ENCODE peak calls at places on chromosomes 3 and 15, in ten cellular contexts. D is Peyer's patch, A is ovary, I is sigmoid colon, K is upper lobe of left lung, L is right lobe of liver, B is HCT116, P is gastrocnemius medialis, Y is transverse colon, M is lower leg skin. G is an unnamed sample.

GRCh38 chr3:44232407-44232806 is 9.3 kb upstream of the TOPAZ1 start:
- DNase-seq in B (no peak), L (no peak), M (no peak), A (no peak), Y (no peak), D (no peak), P (no peak), I (no peak), K (no peak), G (no peak)

GRCh38 chr3:197750863-197751737 is 1.4 kb downstream of the FYTTD1 start:
- DNase-seq in A (peak; percentile 55), M (peak; percentile 63), D (peak; percentile 78), L (peak; percentile 60), P (peak; percentile 85), I (peak; percentile 90), B (no peak), Y (peak; percentile 57), K (peak; percentile 82), G (no peak)

GRCh38 chr3:144187531-144188230 is 216.1 kb downstream of the DIPK2A start:
- DNase-seq in Y (no peak), K (no peak), I (no peak), D (no peak), L (no peak), P (no peak), A (no peak), M (no peak), B (no peak), G (no peak)

GRCh38 chr15:101156061-101156460 is 95.8 kb downstream of the CHSY1 start:
- DNase-seq in I (peak; percentile 25), K (no peak), Y (no peak), D (no peak), M (no peak), B (no peak), A (no peak), P (no peak), L (no peak), G (no peak)

GRCh38 chr15:77266708-77267387 is 153.1 kb downstream of the PEAK1 start:
- DNase-seq in P (no peak), M (no peak), Y (no peak), I (no peak), K (no peak), A (no peak), B (peak; percentile 23), L (no peak), D (no peak), G (no peak)

GRCh38 chr15:58286541-58286940 is 145.2 kb upstream of the LIPC start:
- DNase-seq in I (no peak), A (no peak), P (no peak), D (no peak), B (no peak), Y (no peak), M (no peak), L (no peak), K (no peak), G (no peak)

GRCh38 chr3:34731879-34732278 is 907.4 kb upstream of the ARPP21 start:
- DNase-seq in M (no peak), P (no peak), D (no peak), L (no peak), A (no peak), Y (no peak), B (no peak), I (no peak), K (no peak), G (no peak)

GRCh38 chr3:127026036-127026435 is 43.1 kb downstream of the PLXNA1 start:
- DNase-seq in Y (peak; percentile 37), M (no peak), P (no peak), I (no peak), K (peak; percentile 29), A (no peak), B (no peak), L (no peak), D (no peak), G (no peak)

DNA sequence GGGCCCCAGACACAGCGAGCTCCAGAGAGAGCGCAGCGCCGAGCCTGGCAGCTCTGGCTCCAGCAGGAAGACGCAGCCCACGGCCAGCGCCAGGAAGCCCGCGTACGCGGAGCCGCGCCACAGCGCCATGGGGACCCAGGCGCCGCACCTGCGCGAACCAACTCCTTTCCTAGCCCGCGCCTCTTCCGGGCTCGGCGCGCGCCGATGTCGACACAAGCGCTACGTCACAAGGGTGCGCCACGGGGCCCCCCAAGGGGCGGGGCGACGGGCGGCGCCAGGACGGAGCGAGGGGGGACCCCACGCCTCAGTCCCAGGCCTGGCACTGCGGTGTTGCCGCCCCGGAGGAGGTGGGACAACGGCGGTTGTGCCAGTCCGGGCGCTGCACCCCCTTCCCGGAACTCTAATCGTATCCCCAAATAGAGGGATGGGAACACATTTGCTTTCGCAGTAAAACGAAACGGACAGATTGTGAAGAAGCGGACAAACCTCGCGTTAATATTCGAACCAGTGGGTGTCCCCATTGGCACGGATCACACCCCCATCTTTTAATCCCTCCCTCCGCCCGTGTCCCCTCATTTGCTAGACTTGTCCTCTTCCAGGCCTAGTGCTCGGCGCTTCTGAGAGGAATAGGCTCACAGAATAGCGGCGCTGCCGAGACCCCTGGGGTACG is at the start of gene ADPGK:
- DNase-seq in K (peak; percentile 99), Y (peak; percentile 93), M (peak; percentile 86), L (peak; percentile 91), D (peak; percentile 94), B (peak; percentile 78), I (peak; percentile 96), A (peak; percentile 87), P (peak; percentile 86), G (peak; percentile 62)
- TF ChIP-seq POLR2A in K (peak; percentile 98), Y (peak; percentile 90), M (peak; percentile 6), L (peak; percentile 87), D (peak; percentile 87), B (peak; percentile 84), I (peak; percentile 70), A (peak; percentile 83), P (peak; percentile 94), G (no peak)

GRCh38 chr3:62557450-62557849 is 184.1 kb upstream of the FEZF2 start:
- DNase-seq in M (no peak), Y (no peak), I (no peak), D (no peak), A (no peak), L (no peak), B (no peak), K (no peak), P (no peak), G (no peak)

GRCh38 chr3:62562017-62562416 is 188.7 kb upstream of the FEZF2 start:
- DNase-seq in B (no peak), M (no peak), Y (no peak), K (no peak), D (no peak), A (no peak), L (no peak), P (no peak), I (no peak), G (no peak)

GRCh38 chr3:62557983-62558382 is 184.6 kb upstream of the FEZF2 start:
- DNase-seq in A (no peak), K (peak; percentile 32), Y (no peak), P (no peak), L (no peak), D (no peak), I (no peak), M (no peak), B (no peak), G (no peak)

GRCh38 chr3:62558549-62559112 is 185.3 kb upstream of the FEZF2 start:
- DNase-seq in I (no peak), M (no peak), D (no peak), A (no peak), Y (no peak), K (no peak), B (no peak), L (no peak), P (no peak), G (no peak)

DNA sequence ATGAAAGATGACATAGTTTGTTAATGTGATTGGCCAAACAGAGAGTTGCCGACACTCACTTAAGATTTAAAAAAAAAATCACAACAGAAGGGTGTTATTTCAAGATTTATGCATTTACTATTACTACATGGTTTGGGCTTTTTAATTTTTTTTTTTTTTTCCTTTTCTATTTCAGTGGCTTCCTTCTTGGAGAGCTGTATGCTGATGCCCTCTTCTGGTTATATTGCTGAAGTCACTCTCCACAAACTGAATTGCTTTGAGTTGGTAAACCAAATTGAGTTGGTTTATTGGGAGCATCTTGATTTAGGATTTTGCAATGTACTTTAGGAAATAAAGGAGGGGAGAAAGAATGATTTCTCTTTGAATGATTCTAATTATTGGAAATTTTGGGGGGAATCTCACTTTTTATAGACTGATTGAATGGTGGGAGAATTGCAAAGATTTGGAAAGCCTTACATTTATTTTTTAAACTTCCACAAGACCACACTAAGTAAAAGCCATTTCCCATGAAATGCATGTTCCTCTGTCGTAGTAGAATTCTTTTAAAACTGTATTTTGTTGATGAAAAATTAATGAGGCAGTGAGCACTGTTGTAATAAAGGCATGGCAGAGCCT is 186.6 kb upstream of the FEZF2 start:
- DNase-seq in D (no peak), M (no peak), L (no peak), Y (no peak), A (no peak), K (no peak), I (no peak), P (no peak), B (peak; percentile 10), G (no peak)
- TF ChIP-seq CTCF in D (peak; percentile 5), M (no peak), L (peak; percentile 46), Y (peak; percentile 27), A (no peak), K (no peak), I (no peak), P (no peak), B (peak; percentile 35), G (peak; percentile 23)

GRCh38 chr3:12797124-12797891 is 828 bp downstream of the CAND2 start:
- DNase-seq in M (no peak), A (peak; percentile 38), K (no peak), L (no peak), Y (no peak), I (no peak), D (peak; percentile 45), B (no peak), P (peak; percentile 66), G (no peak)

GRCh38 chr3:12797892-12798558 is 1.5 kb downstream of the CAND2 start:
- DNase-seq in K (no peak), Y (no peak), P (peak; percentile 77), L (no peak), D (peak; percentile 36), B (no peak), I (no peak), A (no peak), M (no peak), G (no peak)

GRCh38 chr3:12793701-12794100 is 2.8 kb upstream of the CAND2 start:
- DNase-seq in L (no peak), B (no peak), I (peak; percentile 28), D (peak; percentile 13), P (peak; percentile 82), A (no peak), Y (no peak), K (no peak), M (no peak), G (no peak)

GRCh38 chr3:12798559-12799179 is 2.2 kb downstream of the CAND2 start:
- DNase-seq in B (no peak), Y (no peak), A (no peak), D (peak; percentile 38), M (no peak), P (peak; percentile 97), K (no peak), I (no peak), L (no peak), G (no peak)

GRCh38 chr3:12796171-12797123 is at the start of gene CAND2:
- DNase-seq in P (peak; percentile 85), D (peak; percentile 65), A (peak; percentile 81), I (peak; percentile 88), Y (peak; percentile 56), M (no peak), B (no peak), K (peak; percentile 91), L (peak; percentile 32), G (no peak)
- TF ChIP-seq POLR2A in P (peak; percentile 93), D (no peak), A (peak; percentile 66), I (peak; percentile 46), Y (no peak), M (no peak), B (no peak), K (peak; percentile 27), L (no peak), G (no peak)

DNA sequence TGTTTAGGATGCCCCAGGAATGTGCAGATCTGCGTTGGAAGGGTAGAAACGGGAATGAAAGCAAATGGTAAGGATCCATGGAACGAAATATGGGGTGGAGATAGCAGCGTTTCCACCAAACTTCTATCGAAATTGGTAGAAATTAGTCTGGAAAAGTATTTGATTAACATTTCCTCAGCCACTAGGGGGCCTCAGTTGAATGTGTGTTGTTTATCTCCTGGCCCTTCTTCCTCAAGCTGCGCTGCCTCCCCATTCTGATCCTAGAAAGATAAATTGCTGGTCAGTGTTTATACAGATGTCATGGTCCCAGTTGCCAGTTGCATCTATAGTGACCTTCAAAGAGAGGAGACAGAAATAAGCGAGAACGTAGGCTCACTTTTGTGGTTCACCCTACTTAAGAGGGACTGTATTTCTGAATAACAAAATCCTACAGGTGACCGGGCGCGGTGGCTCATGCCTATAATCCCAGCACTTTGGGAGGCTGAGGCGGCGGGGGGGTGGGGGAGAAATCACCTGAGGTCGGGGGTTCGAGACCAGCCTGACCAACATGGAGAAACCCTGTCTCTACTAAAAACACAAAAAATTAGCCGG is 457.1 kb downstream of the SQOR start:
- DNase-seq in I (no peak), Y (peak; percentile 14), L (no peak), K (peak; percentile 8), P (no peak), D (no peak), B (peak; percentile 4), A (no peak), M (no peak), G (no peak)
- TF ChIP-seq CTCF in I (peak; percentile 16), Y (peak; percentile 49), L (peak; percentile 45), K (peak; percentile 33), P (peak; percentile 36), D (peak; percentile 43), B (no peak), A (no peak), M (no peak), G (peak; percentile 16)

G was measured in esophagus squamous epithelium.